ENCODE peak calls at places on chromosomes 4 and X, in six cellular contexts. F, I, J, G, Y and Z are unnamed samples. For H3K27me3, the result is how much of the 10 kb centered on the place peaks cover.

GRCh38 chr4:16757080-16757521 is 141.3 kb downstream of the LDB2 start:
- DNase-seq in F (peak), I (peak), J (peak), G (no peak), Y (peak), Z (no peak)

GRCh38 chr4:57037982-57038604 is 59.4 kb downstream of the POLR2B start:
- DNase-seq in F (peak), I (peak), J (peak), G (peak), Y (peak), Z (peak)

GRCh38 chrX:25007059-25008053 is 8.4 kb downstream of the ARX start:
- DNase-seq in F (no peak), I (no peak), J (no peak), G (peak), Y (no peak), Z (no peak)

GRCh38 chr4:137531121-137531520 is 1.2 kb downstream of the PCDH18 start:
- DNase-seq in F (peak), I (peak), J (peak), G (peak), Y (peak), Z (no peak)

GRCh38 chr4:110371016-110371795 is 104.7 kb upstream of the ENPEP start:
- DNase-seq in F (no peak), I (no peak), J (no peak), G (no peak), Y (no peak), Z (no peak)

GRCh38 chrX:136055651-136056221 is 70.5 kb downstream of the SLC9A6 start:
- DNase-seq in F (no peak), I (peak), J (peak), G (no peak), Y (peak), Z (no peak)

GRCh38 chr4:136680271-136680670 is 852.0 kb downstream of the PCDH18 start:
- DNase-seq in F (peak), I (peak), J (no peak), G (peak), Y (peak), Z (no peak)

GRCh38 chrX:105190252-105190853 is 30.1 kb downstream of the TEX13A start:
- DNase-seq in F (peak), I (peak), J (peak), G (peak), Y (peak), Z (no peak)

GRCh38 chrX:49071877-49072711 is 1.7 kb downstream of the PRAF2 start:
- DNase-seq in F (peak), I (no peak), J (peak), G (no peak), Y (peak), Z (no peak)

GRCh38 chrX:97522307-97522706 is 638.6 kb downstream of the RPA4 start:
- DNase-seq in F (no peak), I (no peak), J (no peak), G (no peak), Y (no peak), Z (no peak)

GRCh38 chr4:98939892-98940298 is 11.0 kb upstream of the EIF4E start:
- DNase-seq in F (peak), I (peak), J (peak), G (peak), Y (peak), Z (no peak)

GRCh38 chrX:145848857-145849256 is 31.2 kb downstream of the SLITRK2 start:
- DNase-seq in F (no peak), I (no peak), J (no peak), G (no peak), Y (no peak), Z (no peak)

GRCh38 chr4:84726356-84726755 is 143.4 kb downstream of the CDS1 start:
- DNase-seq in F (no peak), I (no peak), J (no peak), G (no peak), Y (peak), Z (no peak)

GRCh38 chr4:120769227-120769626 is 153.3 kb downstream of the PRDM5 start:
- DNase-seq in F (no peak), I (no peak), J (peak), G (peak), Y (peak), Z (no peak)

GRCh38 chrX:53251307-53251706 is 26.3 kb upstream of the KDM5C start:
- DNase-seq in F (no peak), I (no peak), J (peak), G (peak), Y (peak), Z (no peak)

GRCh38 chr4:26288308-26288982 is 32.4 kb upstream of the RBPJ start:
- DNase-seq in F (no peak), I (peak), J (peak), G (no peak), Y (peak), Z (peak)

GRCh38 chr4:150381026-150381425 is 200.9 kb upstream of the MAB21L2 start:
- DNase-seq in F (no peak), I (no peak), J (no peak), G (no peak), Y (no peak), Z (no peak)

GRCh38 chr4:150385606-150386005 is 196.3 kb upstream of the MAB21L2 start:
- DNase-seq in F (no peak), I (peak), J (peak), G (peak), Y (peak), Z (no peak)

GRCh38 chr4:150387983-150388382 is 194.0 kb upstream of the MAB21L2 start:
- DNase-seq in F (no peak), I (no peak), J (no peak), G (no peak), Y (no peak), Z (no peak)

GRCh38 chr4:150381671-150382427 is 200.1 kb upstream of the MAB21L2 start:
- DNase-seq in F (no peak), I (no peak), J (peak), G (no peak), Y (peak), Z (no peak)

GRCh38 chr4:150384249-150384648 is 197.7 kb upstream of the MAB21L2 start:
- DNase-seq in F (no peak), I (no peak), J (no peak), G (no peak), Y (no peak), Z (no peak)
- TF ChIP-seq CTCF in F (no peak), I (no peak), J (no peak), G (no peak), Y (no peak), Z (no peak)

DNA sequence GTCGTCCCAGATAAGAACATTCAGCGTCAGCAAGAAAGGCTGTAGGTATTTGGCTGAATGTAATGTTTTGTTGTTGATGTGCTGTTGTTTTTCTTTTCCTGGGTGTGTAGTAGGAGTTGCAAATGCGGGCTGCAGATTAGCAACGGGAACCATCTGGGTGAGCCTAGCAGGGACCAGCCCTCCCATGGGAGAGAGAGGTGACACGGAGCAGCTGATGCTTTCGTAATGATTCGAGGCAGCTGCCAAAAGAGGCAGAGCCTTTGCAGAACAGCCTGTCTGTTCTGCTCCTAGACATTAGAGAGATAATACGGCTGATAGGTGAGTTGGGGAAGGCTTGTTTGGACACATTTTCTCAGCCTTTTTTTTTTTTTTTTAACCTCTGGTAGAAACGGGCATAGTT is 25.3 kb downstream of the ARSF start:
- DNase-seq in F (peak), I (no peak), J (peak), G (peak), Y (peak), Z (no peak)
- H3K4me3 ChIP-seq in F (no peak), I (no peak), J (no peak), G (no peak), Y (no peak), Z (no peak)

DNA sequence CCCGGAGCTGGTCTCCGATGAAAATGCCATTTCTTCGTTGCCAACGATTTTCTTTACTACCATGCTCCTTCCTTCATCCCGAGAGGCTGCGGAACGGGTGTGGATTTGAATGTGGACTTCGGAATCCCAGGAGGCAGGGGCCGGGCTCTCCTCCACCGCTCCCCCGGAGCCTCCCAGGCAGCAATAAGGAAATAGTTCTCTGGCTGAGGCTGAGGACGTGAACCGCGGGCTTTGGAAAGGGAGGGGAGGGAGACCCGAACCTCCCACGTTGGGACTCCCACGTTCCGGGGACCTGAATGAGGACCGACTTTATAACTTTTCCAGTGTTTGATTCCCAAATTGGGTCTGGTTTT is 14.4 kb downstream of the SHOX start:
- DNase-seq in F (no peak), I (no peak), J (no peak), G (peak), Y (no peak), Z (no peak)
- H3K27me3 ChIP-seq in F (under half), I (under half), J (half or more), G (half or more), Y (under half), Z (under half)

DNA sequence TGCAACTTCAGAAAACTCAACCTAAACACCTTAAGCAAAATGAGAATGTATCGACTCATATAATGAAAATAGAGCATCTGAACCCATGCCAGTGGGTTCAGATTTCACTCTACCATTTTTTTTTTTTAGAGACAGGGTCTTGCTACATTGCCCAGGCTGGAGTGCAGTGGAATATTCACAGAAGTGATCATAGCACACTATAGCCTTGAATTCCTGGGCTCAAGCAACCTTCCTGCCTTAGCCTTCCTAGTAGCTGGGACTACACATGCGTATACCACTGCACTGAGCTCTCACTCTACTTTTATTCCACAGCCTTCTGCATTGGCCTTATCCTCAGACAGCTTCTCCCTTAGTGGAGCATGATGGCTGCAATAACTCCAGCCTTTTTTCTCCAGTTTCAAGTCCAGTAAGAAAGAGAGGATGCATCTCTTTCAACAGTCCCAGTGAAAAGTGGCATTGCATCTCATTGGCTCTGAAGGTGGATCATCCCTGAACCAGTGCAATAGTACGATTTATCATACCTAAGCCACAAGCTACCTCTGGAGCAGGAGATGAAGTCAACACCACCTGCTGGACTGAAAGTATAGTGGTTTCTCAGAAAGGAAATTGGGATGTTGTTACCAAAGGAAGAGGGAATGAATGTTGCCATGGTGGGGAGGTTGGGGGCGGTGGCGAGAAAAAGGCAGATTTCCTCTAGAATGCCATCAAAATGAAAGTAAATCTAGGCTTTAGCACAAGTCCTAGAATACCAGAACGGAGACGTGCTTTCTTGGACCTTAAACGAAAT is 2.0 kb upstream of the SOD3 start:
- DNase-seq in F (no peak), I (peak), J (no peak), G (peak), Y (peak), Z (no peak)
- TF ChIP-seq CTCF in F (peak), I (peak), J (peak), G (peak), Y (peak), Z (peak)

GRCh38 chrX:154334496-154334895 is 38.9 kb downstream of the TKTL1 start:
- DNase-seq in F (no peak), I (no peak), J (no peak), G (no peak), Y (no peak), Z (no peak)

GRCh38 chrX:154333116-154333515 is 37.5 kb downstream of the TKTL1 start:
- DNase-seq in F (no peak), I (no peak), J (no peak), G (no peak), Y (no peak), Z (no peak)

GRCh38 chrX:154329284-154329683 is 33.7 kb downstream of the TKTL1 start:
- DNase-seq in F (no peak), I (no peak), J (no peak), G (peak), Y (no peak), Z (no peak)

GRCh38 chrX:154332561-154332960 is 37.0 kb downstream of the TKTL1 start:
- DNase-seq in F (no peak), I (no peak), J (no peak), G (no peak), Y (no peak), Z (no peak)

GRCh38 chrX:154333837-154334271 is 38.3 kb downstream of the TKTL1 start:
- DNase-seq in F (no peak), I (no peak), J (no peak), G (no peak), Y (no peak), Z (peak)
- H3K4me3 ChIP-seq in F (no peak), I (no peak), J (no peak), G (no peak), Y (no peak), Z (no peak)

GRCh38 chr4:2390146-2390545 is 28.3 kb downstream of the ZFYVE28 start:
- DNase-seq in F (no peak), I (no peak), J (peak), G (no peak), Y (no peak), Z (no peak)

GRCh38 chr4:2387829-2388228 is 30.6 kb downstream of the ZFYVE28 start:
- DNase-seq in F (no peak), I (no peak), J (no peak), G (no peak), Y (no peak), Z (no peak)

GRCh38 chr4:2388430-2389182 is 29.8 kb downstream of the ZFYVE28 start:
- DNase-seq in F (no peak), I (no peak), J (peak), G (no peak), Y (peak), Z (no peak)

GRCh38 chr4:2390780-2391490 is 27.5 kb downstream of the ZFYVE28 start:
- DNase-seq in F (peak), I (no peak), J (no peak), G (no peak), Y (no peak), Z (no peak)

DNA sequence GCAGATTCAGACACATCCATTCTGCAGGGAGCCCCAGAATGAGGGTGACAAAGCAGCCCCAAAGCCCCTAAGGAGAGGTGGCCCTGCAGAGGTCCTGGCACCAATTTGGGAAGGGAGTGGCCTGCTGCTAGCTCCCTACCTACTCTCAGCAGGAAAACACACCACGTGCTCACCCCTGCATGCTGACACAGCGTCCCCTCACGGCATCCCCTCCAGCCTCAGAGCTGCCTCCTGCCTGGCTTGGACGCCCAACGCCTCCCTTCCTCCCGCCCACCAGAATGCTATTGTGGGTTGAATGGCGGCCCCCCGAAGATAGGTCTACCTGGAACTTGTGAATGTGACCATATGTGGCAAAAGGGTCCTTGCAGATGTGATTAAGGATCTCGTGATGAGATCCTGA is 28.8 kb downstream of the ZFYVE28 start:
- DNase-seq in F (no peak), I (no peak), J (no peak), G (no peak), Y (no peak), Z (no peak)
- H3K27me3 ChIP-seq in F (under half), I (under half), J (under half), G (under half), Y (half or more), Z (under half)

GRCh38 chrX:72295745-72296144 is 10.0 kb downstream of the CITED1 start:
- DNase-seq in F (no peak), I (no peak), J (no peak), G (no peak), Y (no peak), Z (no peak)

GRCh38 chrX:72296991-72297390 is 8.7 kb downstream of the CITED1 start:
- DNase-seq in F (no peak), I (no peak), J (no peak), G (no peak), Y (no peak), Z (no peak)

GRCh38 chrX:72301781-72302180 is 3.9 kb downstream of the CITED1 start:
- DNase-seq in F (no peak), I (no peak), J (no peak), G (no peak), Y (no peak), Z (no peak)

GRCh38 chrX:72299891-72300630 is 5.7 kb downstream of the CITED1 start:
- DNase-seq in F (no peak), I (no peak), J (no peak), G (no peak), Y (no peak), Z (no peak)

GRCh38 chrX:72297953-72298730 is 7.6 kb downstream of the CITED1 start:
- DNase-seq in F (peak), I (peak), J (peak), G (peak), Y (no peak), Z (no peak)
- TF ChIP-seq CTCF in F (peak), I (peak), J (peak), G (peak), Y (peak), Z (peak)